ENCODE peak calls at places on chromosomes 6 and 20, in four cellular contexts. N is midbrain, U is psoas muscle, O is NCI-H1930. W is an unnamed sample.
A peak's percentile ranks its signal among the peaks of the same experiment; 100 is the strongest.

GRCh38 chr6:77650098-77650663 is 2.7 kb upstream of the MEI4 start:
- DNase-seq in N (peak; percentile 13), U (peak; percentile 27), O (peak; percentile 82), W (no peak)

GRCh38 chr20:53900380-53900999 is 169.9 kb downstream of the BCAS1 start:
- DNase-seq in N (no peak), U (no peak), O (no peak), W (no peak)

GRCh38 chr20:63628246-63628975 is 1.5 kb upstream of the GMEB2 start:
- DNase-seq in N (peak; percentile 24), U (peak; percentile 59), O (no peak), W (peak; percentile 65)

GRCh38 chr20:35901678-35902544 is 52.4 kb downstream of the SCAND1 start:
- DNase-seq in N (no peak), U (no peak), O (no peak), W (no peak)

GRCh38 chr6:121581327-121581726 is 145.9 kb downstream of the GJA1 start:
- DNase-seq in N (no peak), U (no peak), O (no peak), W (no peak)

GRCh38 chr6:33885121-33886057 is 81.6 kb upstream of the MLN start:
- DNase-seq in N (no peak), U (no peak), O (no peak), W (no peak)

GRCh38 chr6:129364037-129364436 is 345.9 kb downstream of the ARHGAP18 start:
- DNase-seq in N (no peak), U (no peak), O (no peak), W (no peak)

GRCh38 chr6:154606457-154606856 is 96.0 kb upstream of the CNKSR3 start:
- DNase-seq in N (no peak), U (no peak), O (no peak), W (peak; percentile 93)

GRCh38 chr6:37242429-37243052 is 15.0 kb upstream of the TBC1D22B start:
- DNase-seq in N (no peak), U (peak; percentile 32), O (no peak), W (no peak)

GRCh38 chr20:6164421-6165341 is 41.9 kb upstream of the FERMT1 start:
- DNase-seq in N (no peak), U (peak; percentile 35), O (no peak), W (no peak)

GRCh38 chr6:47247227-47247797 is 62.4 kb downstream of the TNFRSF21 start:
- DNase-seq in N (peak; percentile 28), U (no peak), O (no peak), W (no peak)

GRCh38 chr6:18412644-18413043 is 25.5 kb downstream of the RNF144B start:
- DNase-seq in N (no peak), U (no peak), O (no peak), W (no peak)

W was measured in GM12878.